ENCODE peak calls at places on chromosomes 3 and 15, in four cellular contexts. E is WTC11, L is K562, J is HepG2. C is an unnamed sample.

GRCh38 chr3:23542079-23542478 is 263.7 kb upstream of the UBE2E1 start:
- DNase-seq in J (no peak), L (no peak), E (no peak), C (no peak)

GRCh38 chr15:57708047-57708446 is 1.5 kb downstream of the POLR2M start:
- DNase-seq in E (no peak), J (no peak), L (no peak), C (no peak)

GRCh38 chr3:17935217-17935616 is 192.8 kb upstream of the TBC1D5 start:
- DNase-seq in E (no peak), J (no peak), L (no peak), C (no peak)

GRCh38 chr3:153311531-153311930 is 149.5 kb downstream of the RAP2B start:
- DNase-seq in L (no peak), J (no peak), E (no peak), C (no peak)

GRCh38 chr3:48408823-48409281 is 21.0 kb downstream of the PLXNB1 start:
- DNase-seq in L (no peak), E (peak; percentile 32), J (no peak), C (no peak)

GRCh38 chr15:63530762-63531299 is 26.4 kb downstream of the USP3 start:
- DNase-seq in L (no peak), E (no peak), J (no peak), C (no peak)

GRCh38 chr3:187773233-187773962 is 28.1 kb upstream of the BCL6 start:
- DNase-seq in J (no peak), L (no peak), E (no peak), C (no peak)

GRCh38 chr15:33608714-33609113 is 297.9 kb downstream of the RYR3 start:
- DNase-seq in E (no peak), J (peak; percentile 3), L (no peak), C (no peak)

GRCh38 chr3:177220136-177220974 is 23.1 kb upstream of the TBL1XR1 start:
- DNase-seq in J (no peak), E (no peak), L (no peak), C (no peak)

GRCh38 chr3:154952538-154952937 is 127.6 kb upstream of the MME start:
- DNase-seq in J (no peak), L (no peak), E (no peak), C (no peak)

GRCh38 chr3:45054196-45054857 is 28.2 kb downstream of the CLEC3B start:
- DNase-seq in E (no peak), L (no peak), J (no peak), C (no peak)
- TF ChIP-seq ELF4 in E (no peak), L (peak; percentile 67), J (no peak), C (no peak)

GRCh38 chr15:68274184-68274848 is 3.2 kb upstream of the FEM1B start:
- DNase-seq in E (no peak), J (no peak), L (no peak), C (no peak)
- TF ChIP-seq ELF4 in E (no peak), J (no peak), L (no peak), C (no peak)

DNA sequence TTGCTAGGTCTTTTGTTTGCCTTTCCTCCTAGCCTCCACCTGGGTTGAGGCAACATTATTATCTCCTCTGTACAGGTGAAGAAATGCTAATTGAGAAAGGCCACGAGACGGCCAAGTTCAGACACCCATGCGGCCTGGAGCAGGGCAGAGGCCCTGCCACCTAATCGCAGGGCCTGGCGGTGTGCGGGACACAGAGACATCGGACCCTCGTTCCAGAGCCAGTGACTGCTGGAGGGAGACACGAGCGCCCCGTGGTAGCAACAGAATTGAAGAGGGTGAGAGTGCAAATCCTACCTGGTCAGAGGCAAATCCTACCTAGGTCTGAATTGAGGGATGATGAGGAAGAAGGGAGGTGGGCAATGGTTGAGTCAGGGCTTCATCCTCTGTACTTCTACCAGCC is 113.8 kb upstream of the MEF2A start:
- DNase-seq in L (no peak), E (no peak), J (no peak), C (no peak)
- TF ChIP-seq ELF4 in L (no peak), E (no peak), J (no peak), C (no peak)

DNA sequence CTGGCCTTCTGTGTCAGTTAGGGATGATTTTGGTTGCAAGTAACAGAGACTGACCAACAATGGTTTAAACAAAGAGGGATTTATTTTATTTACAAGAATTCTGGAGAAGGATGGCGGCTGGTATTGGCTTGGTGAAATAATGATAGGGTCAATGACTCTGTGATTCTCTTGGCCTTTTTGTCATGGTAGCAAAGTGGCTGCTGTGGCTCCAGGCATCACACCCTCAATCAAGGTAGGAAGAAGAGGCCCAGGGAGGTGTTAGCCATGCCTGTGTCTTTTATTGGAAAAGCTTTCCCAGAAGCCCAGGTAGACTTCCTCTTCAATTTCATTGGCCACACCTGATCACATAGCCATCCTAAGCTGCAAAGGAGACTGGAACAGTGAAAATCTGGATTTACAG is 13.1 kb downstream of the FAM107A start:
- DNase-seq in L (no peak), E (no peak), J (no peak), C (no peak)
- TF ChIP-seq ELF4 in L (no peak), E (no peak), J (no peak), C (no peak)

DNA sequence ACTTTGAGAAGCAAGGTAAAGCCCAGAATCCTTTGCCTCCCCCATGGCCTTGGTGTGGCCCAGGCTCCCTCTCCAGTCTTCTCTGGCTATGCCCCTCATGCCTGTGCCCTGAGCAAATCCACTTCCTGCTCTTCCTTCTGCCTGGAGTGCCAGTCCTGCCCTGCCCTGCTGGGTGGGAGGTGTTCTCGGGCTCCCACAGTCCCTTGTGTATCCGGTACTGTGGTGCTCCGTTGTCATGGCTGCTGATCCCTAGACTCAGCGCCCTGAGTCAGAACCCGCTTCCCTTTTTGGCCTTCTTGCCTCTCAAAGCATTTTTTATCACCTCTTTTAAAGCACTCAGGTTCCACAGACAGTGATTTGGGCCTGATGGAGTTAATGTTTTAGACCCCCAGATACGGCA is 29.4 kb upstream of the ADAMTS7 start:
- DNase-seq in L (no peak), J (no peak), E (no peak), C (no peak)
- TF ChIP-seq ELF4 in L (no peak), J (no peak), E (no peak), C (no peak)

DNA sequence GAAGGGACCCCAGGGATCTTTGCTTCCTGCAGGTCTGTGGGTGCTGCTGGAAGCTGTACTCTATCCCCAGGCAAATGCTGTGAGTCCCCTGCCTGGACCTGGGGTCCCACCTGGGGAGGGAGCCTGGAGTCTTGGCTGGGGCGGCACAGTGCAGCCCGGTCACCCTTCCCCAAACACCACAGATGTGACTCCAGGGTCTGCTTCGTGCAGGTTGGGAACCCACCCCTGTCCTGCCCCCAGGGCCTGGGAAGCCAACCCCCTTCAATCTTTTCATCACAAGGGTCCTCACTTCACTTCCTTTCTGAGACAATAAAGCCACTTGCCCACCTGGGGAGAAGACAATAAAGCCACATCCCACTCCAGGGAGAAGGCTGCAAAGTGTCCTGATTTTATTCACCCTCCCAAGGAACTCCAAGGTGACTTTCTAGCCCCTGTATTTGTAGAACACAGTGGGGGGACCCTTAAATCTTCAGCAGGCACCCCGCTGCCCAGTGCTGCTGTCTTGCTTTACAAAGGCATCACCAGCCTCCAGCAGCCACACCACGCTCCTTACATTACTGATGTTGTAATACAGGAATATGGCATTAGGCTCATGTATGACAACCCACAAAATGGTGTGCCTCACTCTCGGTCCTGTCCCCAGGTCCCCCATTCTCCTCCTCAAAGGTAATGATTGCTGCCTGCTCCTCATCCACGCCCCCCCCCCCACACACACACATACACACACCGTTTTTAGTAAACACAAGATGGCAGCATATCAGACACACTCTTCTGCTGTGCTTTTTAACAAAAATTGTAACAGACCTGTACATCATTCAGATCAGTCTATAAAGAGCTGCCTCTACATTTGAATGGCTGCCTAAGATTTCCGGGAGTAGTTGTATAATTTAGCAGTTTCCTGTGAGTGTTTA is 9.9 kb downstream of the C3orf22 start:
- DNase-seq in J (no peak), E (peak; percentile 14), L (no peak), C (no peak)
- TF ChIP-seq ELF4 in J (no peak), E (no peak), L (no peak), C (no peak)

DNA sequence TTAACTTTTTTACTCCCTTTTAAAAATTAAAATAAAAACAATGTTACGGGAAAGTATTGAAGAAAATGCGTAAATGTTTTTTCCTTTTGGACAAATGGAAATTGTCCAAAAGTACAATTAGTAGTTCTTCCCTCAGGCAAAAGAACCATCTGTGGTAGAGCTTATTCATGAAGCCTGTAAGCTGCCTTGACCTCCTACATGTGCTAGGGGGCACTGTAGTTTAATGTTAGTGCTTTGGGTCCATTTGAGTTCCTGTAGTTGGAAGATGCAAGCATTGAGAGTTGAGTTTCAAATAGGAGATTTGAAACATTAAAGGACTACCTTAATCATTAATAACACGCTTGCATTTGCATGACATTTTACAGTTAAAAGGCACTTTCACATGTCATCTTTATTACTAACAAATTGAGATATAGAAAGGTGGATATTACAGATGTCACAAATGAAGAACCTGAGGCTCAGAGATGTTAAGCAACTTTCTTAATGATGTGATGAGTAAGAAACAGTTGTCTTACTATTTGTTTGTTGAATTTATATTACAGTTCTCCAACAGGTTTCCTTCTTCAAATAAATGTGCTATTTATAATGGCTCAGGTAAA is 1.8 kb upstream of the ZNF385D start:
- DNase-seq in L (peak; percentile 19), E (no peak), J (peak; percentile 2), C (peak; percentile 30)
- TF ChIP-seq ELF4 in L (no peak), E (no peak), J (no peak), C (no peak)

DNA sequence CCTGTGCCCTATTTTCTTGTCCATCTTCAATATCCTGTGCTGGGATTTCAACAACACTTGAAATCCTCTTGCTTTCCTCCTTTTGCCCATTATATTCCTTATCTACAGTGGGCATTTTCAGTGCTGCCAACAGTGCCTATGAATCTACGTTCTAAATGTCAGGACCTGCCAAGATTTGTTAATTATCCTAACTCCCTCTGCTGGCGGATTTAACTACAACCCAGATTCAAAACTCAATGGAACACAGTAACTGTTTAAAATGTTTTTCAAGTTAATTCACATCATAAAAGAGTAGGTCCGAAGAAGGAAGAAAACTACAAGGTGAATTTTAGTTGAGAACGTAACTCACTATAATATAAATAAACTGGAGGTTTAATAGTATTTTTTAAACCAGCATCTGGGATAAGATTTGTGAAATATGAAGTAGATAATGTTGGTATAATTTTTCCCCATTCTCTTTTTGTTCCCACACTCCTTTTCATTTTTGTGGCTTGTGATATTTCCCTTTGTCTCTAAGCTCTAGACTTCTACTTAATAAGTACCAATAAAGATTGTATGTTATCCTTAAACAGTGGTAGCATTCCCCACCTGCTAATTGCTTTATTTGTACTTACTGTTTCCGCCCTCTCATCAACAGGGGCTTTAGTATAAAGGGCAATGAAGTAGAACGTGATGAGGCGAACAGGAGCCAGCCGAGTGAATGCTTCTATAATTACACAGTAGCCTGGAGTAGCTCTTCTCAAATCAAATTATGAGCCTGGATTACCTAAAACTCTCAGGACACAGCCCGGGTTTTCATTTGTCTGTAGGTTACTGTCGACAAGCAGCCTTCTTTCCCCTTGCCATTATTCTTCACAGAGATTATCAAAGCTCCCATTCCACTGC is 302.5 kb upstream of the ATP11B start:
- DNase-seq in J (peak; percentile 7), L (peak; percentile 11), E (no peak), C (no peak)
- TF ChIP-seq ELF4 in J (no peak), L (no peak), E (no peak), C (no peak)

DNA sequence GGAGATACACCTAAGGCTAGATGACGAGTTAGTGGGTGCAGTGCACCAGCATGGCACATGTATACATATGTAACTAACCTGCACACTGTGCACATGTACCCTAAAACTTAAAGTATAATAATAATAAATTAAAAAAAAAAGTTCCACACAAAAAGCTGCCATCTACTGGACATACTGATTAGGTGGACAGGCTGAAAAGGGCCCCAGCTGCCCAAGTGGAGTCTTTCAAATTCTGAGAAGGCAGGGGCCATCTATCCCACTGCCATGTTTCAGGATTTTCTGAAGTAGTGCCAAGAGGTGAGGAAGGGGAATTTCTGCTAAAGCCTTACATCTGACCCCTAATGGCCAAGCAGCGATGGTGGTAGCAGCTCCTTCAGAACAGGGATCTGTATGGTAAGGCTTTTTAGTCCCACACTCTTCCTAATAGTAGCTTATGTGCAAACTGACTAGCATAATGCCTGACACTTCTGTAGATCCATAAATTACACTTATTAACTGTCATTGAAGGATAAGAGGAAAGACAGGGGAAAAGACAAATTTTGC is 7.7 kb downstream of the FSTL1 start:
- DNase-seq in E (no peak), L (no peak), J (no peak), C (no peak)
- TF ChIP-seq ELF4 in E (no peak), L (no peak), J (no peak), C (no peak)